ENCODE peak calls at places on chromosomes 2 and 18, in eight cellular contexts. H is A172; B is dorsolateral prefrontal cortex; T is amniotic epithelial cell; N is spleen; G is left ventricle myocardium inferior; Q is stimulated activated CD4-positive, alpha-beta T cell treated with anti-CD3 and anti-CD28 coated beads, Interleukin-2, amount 100 ng/mL, for 48 hours; Z is CD4-positive, alpha-beta T cell. O is an unnamed sample.
A peak's percentile ranks its signal among the peaks of the same experiment; 100 is the strongest.

GRCh38 chr2:107235491-107236254 is 349.7 kb upstream of the ST6GAL2 start:
- DNase-seq in H (no peak), B (no peak), T (no peak), N (no peak), G (no peak), Q (no peak), Z (no peak), O (no peak)

GRCh38 chr2:126891681-126892500 is 6.8 kb upstream of the TEX51 start:
- DNase-seq in H (no peak), B (no peak), T (no peak), N (peak; percentile 47), G (no peak), Q (no peak), Z (no peak), O (no peak)

GRCh38 chr2:63463142-63463541 is 125.1 kb downstream of the WDPCP start:
- DNase-seq in H (no peak), B (no peak), T (no peak), N (no peak), G (no peak), Q (no peak), Z (no peak), O (no peak)

GRCh38 chr2:201378496-201379397 is 21.6 kb upstream of the FLACC1 start:
- DNase-seq in H (no peak), B (no peak), T (peak; percentile 89), N (no peak), G (no peak), Q (no peak), Z (no peak), O (no peak)

GRCh38 chr18:9613550-9614400 is 584 bp downstream of the PPP4R1 start:
- DNase-seq in H (peak; percentile 45), B (peak; percentile 48), T (peak; percentile 33), N (peak; percentile 93), G (peak; percentile 69), Q (peak; percentile 23), Z (peak; percentile 18), O (peak; percentile 48)

GRCh38 chr2:202555354-202555753 is 79.4 kb upstream of the FAM117B start:
- DNase-seq in H (no peak), B (no peak), T (no peak), N (no peak), G (no peak), Q (no peak), Z (no peak), O (no peak)

GRCh38 chr2:179751184-179751809 is 110.1 kb downstream of the ZNF385B start:
- DNase-seq in H (peak; percentile 22), B (no peak), T (peak; percentile 30), N (no peak), G (no peak), Q (no peak), Z (no peak), O (no peak)

GRCh38 chr2:163703386-163703785 is 32.4 kb downstream of the FIGN start:
- DNase-seq in H (no peak), B (no peak), T (no peak), N (no peak), G (no peak), Q (no peak), Z (no peak), O (no peak)

GRCh38 chr18:49029628-49030027 is 78.9 kb upstream of the SMAD7 start:
- DNase-seq in H (no peak), B (no peak), T (no peak), N (no peak), G (no peak), Q (no peak), Z (no peak), O (no peak)

GRCh38 chr18:70490008-70490933 is 201.4 kb downstream of the SOCS6 start:
- DNase-seq in H (peak; percentile 33), B (peak; percentile 45), T (peak; percentile 67), N (no peak), G (no peak), Q (peak; percentile 11), Z (peak; percentile 21), O (peak; percentile 23)

GRCh38 chr18:4017479-4017878 is 437.6 kb downstream of the DLGAP1 start:
- DNase-seq in H (no peak), B (no peak), T (peak; percentile 19), N (no peak), G (no peak), Q (no peak), Z (no peak), O (no peak)

GRCh38 chr2:176112375-176113302 is 3.9 kb upstream of the HOXD10 start:
- DNase-seq in H (no peak), B (no peak), T (no peak), N (no peak), G (no peak), Q (no peak), Z (no peak), O (no peak)

GRCh38 chr2:207405150-207405549 is 124.6 kb upstream of the CREB1 start:
- DNase-seq in H (no peak), B (no peak), T (no peak), N (no peak), G (no peak), Q (no peak), Z (no peak), O (no peak)

GRCh38 chr2:173271825-173272224 is 82.8 kb upstream of the CDCA7 start:
- DNase-seq in H (no peak), B (no peak), T (peak; percentile 40), N (no peak), G (no peak), Q (no peak), Z (no peak), O (no peak)

GRCh38 chr2:112640800-112641675 is 4.7 kb upstream of the SLC20A1 start:
- DNase-seq in H (peak; percentile 95), B (peak; percentile 34), T (peak; percentile 85), N (no peak), G (no peak), Q (no peak), Z (no peak), O (no peak)

GRCh38 chr2:197327776-197328169 is 17.2 kb upstream of the ANKRD44 start:
- DNase-seq in H (no peak), B (no peak), T (no peak), N (no peak), G (no peak), Q (no peak), Z (no peak), O (no peak)

GRCh38 chr2:19416083-19416482 is 57.7 kb upstream of the OSR1 start:
- DNase-seq in H (no peak), B (no peak), T (no peak), N (no peak), G (no peak), Q (no peak), Z (no peak), O (no peak)

GRCh38 chr2:85933753-85934594 is 45.2 kb upstream of the ST3GAL5 start:
- DNase-seq in H (peak; percentile 80), B (no peak), T (peak; percentile 99), N (no peak), G (no peak), Q (no peak), Z (no peak), O (no peak)

GRCh38 chr2:73970850-73971471 is 13.7 kb upstream of the TET3 start:
- DNase-seq in H (peak; percentile 48), B (no peak), T (peak; percentile 32), N (peak; percentile 91), G (peak; percentile 83), Q (no peak), Z (peak; percentile 32), O (no peak)

GRCh38 chr2:232238108-232238507 is 140.4 kb upstream of the ALPP start:
- DNase-seq in H (no peak), B (no peak), T (peak; percentile 68), N (no peak), G (no peak), Q (no peak), Z (no peak), O (no peak)

O was measured in progenitor cell of endocrine pancreas.